ENCODE peak calls at places on chromosomes 4 and X, in nine cellular contexts. I, J, B, T, D, Z, E, W and C are unnamed samples.

GRCh38 chr4:85030156-85030555 is 63.7 kb upstream of the WDFY3 start:
- ATAC-seq in I (no peak), J (no peak), B (no peak), T (no peak), D (no peak), Z (no peak), E (no peak), W (no peak), C (no peak)

GRCh38 chr4:31995943-31996901 is 1276.1 kb downstream of the PCDH7 start:
- ATAC-seq in I (no peak), J (no peak), B (no peak), T (no peak), D (no peak), Z (no peak), E (no peak), W (no peak), C (no peak)

GRCh38 chrX:134670241-134670811 is 12.1 kb upstream of the PLAC1 start:
- ATAC-seq in I (peak; percentile 54), J (peak; percentile 77), B (peak; percentile 90), T (no peak), D (no peak), Z (no peak), E (no peak), W (peak; percentile 85), C (no peak)

GRCh38 chr4:10003666-10004065 is 17.6 kb downstream of the SLC2A9 start:
- ATAC-seq in I (no peak), J (no peak), B (no peak), T (peak; percentile 2), D (no peak), Z (no peak), E (no peak), W (no peak), C (no peak)

GRCh38 chr4:25452081-25452480 is 75.0 kb downstream of the ANAPC4 start:
- ATAC-seq in I (no peak), J (no peak), B (no peak), T (no peak), D (no peak), Z (no peak), E (no peak), W (no peak), C (no peak)

GRCh38 chr4:99323761-99324160 is 2.6 kb upstream of the ADH1B start:
- ATAC-seq in I (peak; percentile 74), J (no peak), B (peak; percentile 52), T (peak; percentile 30), D (peak; percentile 84), Z (peak; percentile 13), E (no peak), W (peak; percentile 73), C (peak; percentile 83)

GRCh38 chrX:23797371-23798128 is 14.6 kb downstream of the SAT1 start:
- ATAC-seq in I (no peak), J (peak; percentile 37), B (peak; percentile 76), T (peak; percentile 85), D (no peak), Z (no peak), E (peak; percentile 73), W (peak; percentile 78), C (no peak)

GRCh38 chr4:82865592-82865991 is 25.4 kb downstream of the SEC31A start:
- ATAC-seq in I (peak; percentile 73), J (peak; percentile 93), B (peak; percentile 90), T (peak; percentile 62), D (peak; percentile 52), Z (no peak), E (no peak), W (peak; percentile 82), C (peak; percentile 76)

GRCh38 chrX:101685923-101686322 is 26.3 kb upstream of the ARMCX2 start:
- ATAC-seq in I (no peak), J (no peak), B (no peak), T (no peak), D (no peak), Z (no peak), E (no peak), W (no peak), C (no peak)

GRCh38 chrX:152823657-152824056 is 6.9 kb downstream of the CETN2 start:
- ATAC-seq in I (no peak), J (no peak), B (no peak), T (no peak), D (no peak), Z (no peak), E (no peak), W (no peak), C (no peak)

GRCh38 chrX:114390251-114390796 is 193.6 kb upstream of the HTR2C start:
- ATAC-seq in I (no peak), J (no peak), B (no peak), T (no peak), D (no peak), Z (no peak), E (no peak), W (no peak), C (no peak)

GRCh38 chrX:152917969-152918579 is 20.2 kb downstream of the ZNF185 start:
- ATAC-seq in I (no peak), J (no peak), B (no peak), T (peak; percentile 40), D (no peak), Z (no peak), E (no peak), W (peak; percentile 14), C (peak; percentile 22)

GRCh38 chrX:10450229-10450958 is 170.0 kb downstream of the MID1 start:
- ATAC-seq in I (no peak), J (peak; percentile 89), B (no peak), T (no peak), D (no peak), Z (no peak), E (peak; percentile 25), W (no peak), C (no peak)

GRCh38 chr4:41009411-41009810 is 204.9 kb downstream of the APBB2 start:
- ATAC-seq in I (peak; percentile 25), J (peak; percentile 96), B (peak; percentile 32), T (no peak), D (no peak), Z (no peak), E (no peak), W (no peak), C (no peak)

GRCh38 chr4:155430895-155431467 is 54.2 kb upstream of the MAP9 start:
- ATAC-seq in I (no peak), J (no peak), B (no peak), T (no peak), D (no peak), Z (no peak), E (no peak), W (no peak), C (no peak)
- H3K9me3 ChIP-seq in I (no peaks in the 10 kb centered on the region), J (no peaks in the 10 kb centered on the region), B (peaks cover 12% of the 10 kb centered on the region), T (peaks cover 4% of the 10 kb centered on the region), D (no peaks in the 10 kb centered on the region), Z (peaks cover 5% of the 10 kb centered on the region), E (no peaks in the 10 kb centered on the region), W (no peaks in the 10 kb centered on the region), C (no peaks in the 10 kb centered on the region)

GRCh38 chr4:19615086-19615689 is 636.5 kb upstream of the SLIT2 start:
- ATAC-seq in I (no peak), J (no peak), B (no peak), T (no peak), D (no peak), Z (no peak), E (no peak), W (no peak), C (no peak)

DNA sequence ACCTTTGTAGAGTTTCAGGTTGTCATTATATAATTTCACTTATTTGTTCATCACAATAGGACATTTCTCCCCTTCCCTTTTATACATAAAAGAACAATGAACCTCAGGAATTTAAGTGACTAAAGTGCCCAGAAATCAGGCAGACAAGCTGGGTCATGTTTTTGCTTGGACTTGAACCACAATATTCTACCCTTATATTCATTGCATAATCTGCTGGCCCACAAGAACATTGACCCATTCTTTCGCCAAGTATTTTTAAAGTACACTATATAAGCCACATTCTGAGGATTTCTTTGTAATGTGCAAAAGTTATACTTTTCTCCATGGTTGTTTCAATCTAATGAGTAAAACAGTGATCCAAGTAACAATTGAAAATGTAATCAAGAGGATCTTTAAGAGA is 637.5 kb upstream of the SLIT2 start:
- ATAC-seq in I (no peak), J (no peak), B (no peak), T (no peak), D (no peak), Z (no peak), E (no peak), W (no peak), C (no peak)
- H3K9me3 ChIP-seq in I (no peaks in the 10 kb centered on the region), J (peaks cover 3% of the 10 kb centered on the region), B (peaks cover 15% of the 10 kb centered on the region), T (peaks cover 16% of the 10 kb centered on the region), D (no peaks in the 10 kb centered on the region), Z (peaks cover 15% of the 10 kb centered on the region), E (no peaks in the 10 kb centered on the region), W (no peaks in the 10 kb centered on the region), C (no peaks in the 10 kb centered on the region)

GRCh38 chrX:131816551-131817136 is 206.5 kb upstream of the STK26 start:
- ATAC-seq in I (peak; percentile 83), J (no peak), B (peak; percentile 86), T (peak; percentile 88), D (peak; percentile 76), Z (peak; percentile 80), E (no peak), W (peak; percentile 92), C (peak; percentile 90)
- H3K9me3 ChIP-seq in I (no peaks in the 10 kb centered on the region), J (no peaks in the 10 kb centered on the region), B (no peaks in the 10 kb centered on the region), T (no peaks in the 10 kb centered on the region), D (no peaks in the 10 kb centered on the region), Z (no peaks in the 10 kb centered on the region), E (no peaks in the 10 kb centered on the region), W (no peaks in the 10 kb centered on the region), C (no peaks in the 10 kb centered on the region)

GRCh38 chrX:40108084-40108958 is 10.6 kb upstream of the BCOR start:
- ATAC-seq in I (peak; percentile 38), J (peak; percentile 3), B (peak; percentile 22), T (peak; percentile 52), D (peak; percentile 3), Z (no peak), E (peak; percentile 20), W (peak; percentile 65), C (no peak)

GRCh38 chrX:40105016-40105790 is 7.4 kb upstream of the BCOR start:
- ATAC-seq in I (peak; percentile 63), J (peak; percentile 29), B (peak; percentile 32), T (peak; percentile 39), D (peak; percentile 50), Z (peak; percentile 50), E (peak; percentile 2), W (peak; percentile 22), C (peak; percentile 44)

GRCh38 chrX:40105791-40106676 is 8.3 kb upstream of the BCOR start:
- ATAC-seq in I (peak; percentile 60), J (peak; percentile 21), B (peak; percentile 32), T (peak; percentile 29), D (peak; percentile 39), Z (peak; percentile 11), E (peak; percentile 19), W (peak; percentile 30), C (peak; percentile 31)

GRCh38 chrX:40107291-40108083 is 9.7 kb upstream of the BCOR start:
- ATAC-seq in I (peak; percentile 34), J (no peak), B (peak; percentile 36), T (peak; percentile 43), D (peak; percentile 36), Z (peak; percentile 10), E (peak; percentile 33), W (peak; percentile 43), C (peak; percentile 11)

DNA sequence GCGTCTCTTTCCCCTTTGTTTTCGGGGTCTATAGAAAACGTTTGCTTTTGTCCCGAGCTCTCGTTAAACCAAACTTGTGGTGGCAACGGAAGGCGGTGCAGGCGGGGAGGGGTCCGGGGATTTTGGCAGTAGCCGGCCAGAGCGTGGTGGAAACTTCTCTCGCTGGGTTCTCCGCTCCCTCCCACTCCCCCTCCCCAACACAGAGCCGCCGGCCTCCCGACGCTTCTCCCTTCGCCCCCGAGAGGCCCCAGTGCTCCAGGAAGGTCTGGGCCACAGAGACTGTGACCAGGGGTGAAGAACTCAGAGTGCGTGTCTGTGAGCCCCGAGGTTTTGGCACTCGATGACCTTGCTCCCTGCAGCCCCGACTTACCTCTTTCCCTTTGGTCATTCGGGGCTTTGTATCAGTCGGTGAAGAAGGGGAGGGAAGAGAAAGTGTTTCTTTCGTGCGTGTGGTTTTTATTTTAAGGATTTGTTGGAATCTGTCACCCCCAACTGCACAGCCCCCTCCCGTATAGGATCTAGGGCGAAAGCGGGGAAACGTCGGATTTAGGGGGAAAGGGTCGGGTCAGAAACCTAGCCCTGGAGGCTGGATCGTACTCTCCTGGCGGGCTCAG is 9.0 kb upstream of the BCOR start:
- ATAC-seq in I (no peak), J (no peak), B (no peak), T (no peak), D (no peak), Z (no peak), E (no peak), W (no peak), C (no peak)
- H3K9me3 ChIP-seq in I (no peaks in the 10 kb centered on the region), J (no peaks in the 10 kb centered on the region), B (no peaks in the 10 kb centered on the region), T (no peaks in the 10 kb centered on the region), D (no peaks in the 10 kb centered on the region), Z (no peaks in the 10 kb centered on the region), E (no peaks in the 10 kb centered on the region), W (no peaks in the 10 kb centered on the region), C (no peaks in the 10 kb centered on the region)